ENCODE peak calls at places on chromosomes 3 and 15, in ten cellular contexts. One of them, this sample, is unnamed.
A peak's percentile ranks its signal among the peaks of the same experiment; 100 is the strongest.

GRCh38 chr3:76405196-76405595 is 619.8 kb upstream of the ZNF717 start:
- DNase-seq in transverse colon: no peak
- DNase-seq in A549: no peak
- DNase-seq in Peyer's patch: no peak
- DNase-seq in upper lobe of left lung: no peak
- DNase-seq in suprapubic skin: no peak
- DNase-seq in heart left ventricle: no peak
- DNase-seq in ovary: no peak
- DNase-seq in IMR-90: peak; percentile 69
- DNase-seq in body of pancreas: no peak
- DNase-seq in this sample: no peak

GRCh38 chr15:75675579-75676404 is 28.1 kb downstream of the SNX33 start:
- DNase-seq in transverse colon: no peak
- DNase-seq in A549: no peak
- DNase-seq in Peyer's patch: no peak
- DNase-seq in upper lobe of left lung: no peak
- DNase-seq in suprapubic skin: no peak
- DNase-seq in heart left ventricle: no peak
- DNase-seq in ovary: no peak
- DNase-seq in IMR-90: no peak
- DNase-seq in body of pancreas: no peak
- DNase-seq in this sample: no peak

GRCh38 chr15:90620379-90621134 is 90.8 kb downstream of the CRTC3 start:
- DNase-seq in transverse colon: no peak
- DNase-seq in A549: no peak
- DNase-seq in Peyer's patch: peak; percentile 51
- DNase-seq in upper lobe of left lung: no peak
- DNase-seq in suprapubic skin: no peak
- DNase-seq in heart left ventricle: peak; percentile 35
- DNase-seq in ovary: no peak
- DNase-seq in IMR-90: no peak
- DNase-seq in body of pancreas: no peak
- DNase-seq in this sample: no peak

GRCh38 chr3:136667081-136667480 is 85.1 kb downstream of the STAG1 start:
- DNase-seq in transverse colon: no peak
- DNase-seq in A549: no peak
- DNase-seq in Peyer's patch: no peak
- DNase-seq in upper lobe of left lung: no peak
- DNase-seq in suprapubic skin: no peak
- DNase-seq in heart left ventricle: no peak
- DNase-seq in ovary: no peak
- DNase-seq in IMR-90: peak; percentile 46
- DNase-seq in body of pancreas: no peak
- DNase-seq in this sample: no peak

GRCh38 chr3:108024146-108024836 is 66.5 kb downstream of the CD47 start:
- DNase-seq in transverse colon: no peak
- DNase-seq in A549: no peak
- DNase-seq in Peyer's patch: no peak
- DNase-seq in upper lobe of left lung: no peak
- DNase-seq in suprapubic skin: no peak
- DNase-seq in heart left ventricle: no peak
- DNase-seq in ovary: no peak
- DNase-seq in IMR-90: peak; percentile 22
- DNase-seq in body of pancreas: no peak
- DNase-seq in this sample: no peak

GRCh38 chr3:123379041-123379830 is 69.7 kb downstream of the ADCY5 start:
- DNase-seq in transverse colon: no peak
- DNase-seq in A549: no peak
- DNase-seq in Peyer's patch: no peak
- DNase-seq in upper lobe of left lung: no peak
- DNase-seq in suprapubic skin: peak; percentile 35
- DNase-seq in heart left ventricle: no peak
- DNase-seq in ovary: peak; percentile 19
- DNase-seq in IMR-90: no peak
- DNase-seq in body of pancreas: no peak
- DNase-seq in this sample: no peak

GRCh38 chr3:15287565-15288330 is 44.6 kb downstream of the SH3BP5 start:
- DNase-seq in transverse colon: peak; percentile 57
- DNase-seq in A549: no peak
- DNase-seq in Peyer's patch: no peak
- DNase-seq in upper lobe of left lung: peak; percentile 82
- DNase-seq in suprapubic skin: peak; percentile 88
- DNase-seq in heart left ventricle: peak; percentile 36
- DNase-seq in ovary: peak; percentile 77
- DNase-seq in IMR-90: peak; percentile 94
- DNase-seq in body of pancreas: peak; percentile 39
- DNase-seq in this sample: peak; percentile 67

GRCh38 chr15:32030795-32031194 is 480 bp downstream of the CHRNA7 start:
- DNase-seq in transverse colon: no peak
- DNase-seq in A549: no peak
- DNase-seq in Peyer's patch: no peak
- DNase-seq in upper lobe of left lung: peak; percentile 29
- DNase-seq in suprapubic skin: peak; percentile 51
- DNase-seq in heart left ventricle: no peak
- DNase-seq in ovary: no peak
- DNase-seq in IMR-90: no peak
- DNase-seq in body of pancreas: peak; percentile 35
- DNase-seq in this sample: no peak

GRCh38 chr3:56754753-56755365 is 46.9 kb downstream of the ARHGEF3 start:
- DNase-seq in transverse colon: peak; percentile 19
- DNase-seq in A549: no peak
- DNase-seq in Peyer's patch: peak; percentile 63
- DNase-seq in upper lobe of left lung: peak; percentile 53
- DNase-seq in suprapubic skin: no peak
- DNase-seq in heart left ventricle: no peak
- DNase-seq in ovary: peak; percentile 49
- DNase-seq in IMR-90: no peak
- DNase-seq in body of pancreas: no peak
- DNase-seq in this sample: no peak

GRCh38 chr15:58854598-58854997 is 78.9 kb downstream of the SLTM start:
- DNase-seq in transverse colon: no peak
- DNase-seq in A549: no peak
- DNase-seq in Peyer's patch: no peak
- DNase-seq in upper lobe of left lung: no peak
- DNase-seq in suprapubic skin: no peak
- DNase-seq in heart left ventricle: no peak
- DNase-seq in ovary: no peak
- DNase-seq in IMR-90: peak; percentile 12
- DNase-seq in body of pancreas: no peak
- DNase-seq in this sample: no peak

GRCh38 chr3:148079370-148079769 is 618.3 kb upstream of the AGTR1 start:
- DNase-seq in transverse colon: peak; percentile 8
- DNase-seq in A549: no peak
- DNase-seq in Peyer's patch: no peak
- DNase-seq in upper lobe of left lung: no peak
- DNase-seq in suprapubic skin: no peak
- DNase-seq in heart left ventricle: no peak
- DNase-seq in ovary: no peak
- DNase-seq in IMR-90: no peak
- DNase-seq in body of pancreas: no peak
- DNase-seq in this sample: no peak

GRCh38 chr3:195895078-195895899 is 13.1 kb downstream of the TNK2 start:
- DNase-seq in transverse colon: peak; percentile 65
- DNase-seq in A549: peak; percentile 75
- DNase-seq in Peyer's patch: peak; percentile 78
- DNase-seq in upper lobe of left lung: peak; percentile 67
- DNase-seq in suprapubic skin: no peak
- DNase-seq in heart left ventricle: peak; percentile 42
- DNase-seq in ovary: peak; percentile 64
- DNase-seq in IMR-90: peak; percentile 11
- DNase-seq in body of pancreas: peak; percentile 63
- DNase-seq in this sample: peak; percentile 69

GRCh38 chr3:143001034-143001368 is 369 bp upstream of the U2SURP start:
- DNase-seq in transverse colon: no peak
- DNase-seq in A549: no peak
- DNase-seq in Peyer's patch: no peak
- DNase-seq in upper lobe of left lung: no peak
- DNase-seq in suprapubic skin: no peak
- DNase-seq in heart left ventricle: no peak
- DNase-seq in ovary: no peak
- DNase-seq in IMR-90: no peak
- DNase-seq in body of pancreas: no peak
- DNase-seq in this sample: peak; percentile 47

GRCh38 chr3:48952510-48953118 is 34.0 kb downstream of the ARIH2 start:
- DNase-seq in transverse colon: peak; percentile 70
- DNase-seq in A549: no peak
- DNase-seq in Peyer's patch: peak; percentile 53
- DNase-seq in upper lobe of left lung: peak; percentile 34
- DNase-seq in suprapubic skin: no peak
- DNase-seq in heart left ventricle: no peak
- DNase-seq in ovary: no peak
- DNase-seq in IMR-90: no peak
- DNase-seq in body of pancreas: peak; percentile 68
- DNase-seq in this sample: no peak

GRCh38 chr15:81103857-81104256 is 30.2 kb upstream of the CFAP161 start:
- DNase-seq in transverse colon: no peak
- DNase-seq in A549: no peak
- DNase-seq in Peyer's patch: no peak
- DNase-seq in upper lobe of left lung: no peak
- DNase-seq in suprapubic skin: no peak
- DNase-seq in heart left ventricle: no peak
- DNase-seq in ovary: no peak
- DNase-seq in IMR-90: no peak
- DNase-seq in body of pancreas: no peak
- DNase-seq in this sample: no peak
- TF ChIP-seq POLR2A in transverse colon: no peak
- TF ChIP-seq POLR2A in A549: no peak
- TF ChIP-seq POLR2A in Peyer's patch: no peak
- TF ChIP-seq POLR2A in upper lobe of left lung: no peak
- TF ChIP-seq POLR2A in suprapubic skin: no peak
- TF ChIP-seq POLR2A in heart left ventricle: no peak
- TF ChIP-seq POLR2A in ovary: no peak
- TF ChIP-seq POLR2A in IMR-90: no peak
- TF ChIP-seq POLR2A in body of pancreas: no peak
- TF ChIP-seq POLR2A in this sample: no peak

GRCh38 chr3:80496452-80496851 is 728.7 kb upstream of the ROBO1 start:
- DNase-seq in transverse colon: no peak
- DNase-seq in A549: no peak
- DNase-seq in Peyer's patch: no peak
- DNase-seq in upper lobe of left lung: no peak
- DNase-seq in suprapubic skin: no peak
- DNase-seq in heart left ventricle: no peak
- DNase-seq in ovary: no peak
- DNase-seq in IMR-90: no peak
- DNase-seq in body of pancreas: no peak
- DNase-seq in this sample: no peak

GRCh38 chr3:80492162-80492561 is 724.4 kb upstream of the ROBO1 start:
- DNase-seq in transverse colon: no peak
- DNase-seq in A549: no peak
- DNase-seq in Peyer's patch: no peak
- DNase-seq in upper lobe of left lung: no peak
- DNase-seq in suprapubic skin: no peak
- DNase-seq in heart left ventricle: no peak
- DNase-seq in ovary: no peak
- DNase-seq in IMR-90: no peak
- DNase-seq in body of pancreas: no peak
- DNase-seq in this sample: no peak
- TF ChIP-seq CTCF in transverse colon: no peak
- TF ChIP-seq CTCF in A549: no peak
- TF ChIP-seq CTCF in Peyer's patch: no peak
- TF ChIP-seq CTCF in upper lobe of left lung: no peak
- TF ChIP-seq CTCF in suprapubic skin: no peak
- TF ChIP-seq CTCF in heart left ventricle: no peak
- TF ChIP-seq CTCF in ovary: no peak
- TF ChIP-seq CTCF in IMR-90: no peak
- TF ChIP-seq CTCF in body of pancreas: no peak
- TF ChIP-seq CTCF in this sample: no peak

GRCh38 chr15:25784141-25784540 is 79.0 kb downstream of the ATP10A start:
- DNase-seq in transverse colon: no peak
- DNase-seq in A549: no peak
- DNase-seq in Peyer's patch: no peak
- DNase-seq in upper lobe of left lung: no peak
- DNase-seq in suprapubic skin: peak; percentile 34
- DNase-seq in heart left ventricle: no peak
- DNase-seq in ovary: peak; percentile 5
- DNase-seq in IMR-90: peak; percentile 25
- DNase-seq in body of pancreas: no peak
- DNase-seq in this sample: no peak
- H3K27ac ChIP-seq in transverse colon: peak overlapping the region; percentile 44
- H3K27ac ChIP-seq in A549: no peak overlapping the region
- H3K27ac ChIP-seq in Peyer's patch: no peak overlapping the region
- H3K27ac ChIP-seq in upper lobe of left lung: no peak overlapping the region
- H3K27ac ChIP-seq in suprapubic skin: no peak overlapping the region
- H3K27ac ChIP-seq in heart left ventricle: no peak overlapping the region
- H3K27ac ChIP-seq in ovary: no peak overlapping the region
- H3K27ac ChIP-seq in IMR-90: peak overlapping the region; percentile 73
- H3K27ac ChIP-seq in body of pancreas: no peak overlapping the region
- H3K27ac ChIP-seq in this sample: no peak overlapping the region

GRCh38 chr15:65916041-65916663 is 46.9 kb downstream of the RAB11A start:
- DNase-seq in transverse colon: no peak
- DNase-seq in A549: no peak
- DNase-seq in Peyer's patch: no peak
- DNase-seq in upper lobe of left lung: no peak
- DNase-seq in suprapubic skin: no peak
- DNase-seq in heart left ventricle: no peak
- DNase-seq in ovary: no peak
- DNase-seq in IMR-90: no peak
- DNase-seq in body of pancreas: peak; percentile 23
- DNase-seq in this sample: no peak

GRCh38 chr15:65912235-65912634 is 42.9 kb downstream of the RAB11A start:
- DNase-seq in transverse colon: no peak
- DNase-seq in A549: no peak
- DNase-seq in Peyer's patch: no peak
- DNase-seq in upper lobe of left lung: no peak
- DNase-seq in suprapubic skin: no peak
- DNase-seq in heart left ventricle: no peak
- DNase-seq in ovary: no peak
- DNase-seq in IMR-90: no peak
- DNase-seq in body of pancreas: no peak
- DNase-seq in this sample: no peak

GRCh38 chr15:65914981-65915925 is 46.0 kb downstream of the RAB11A start:
- DNase-seq in transverse colon: no peak
- DNase-seq in A549: no peak
- DNase-seq in Peyer's patch: no peak
- DNase-seq in upper lobe of left lung: no peak
- DNase-seq in suprapubic skin: no peak
- DNase-seq in heart left ventricle: no peak
- DNase-seq in ovary: no peak
- DNase-seq in IMR-90: no peak
- DNase-seq in body of pancreas: peak; percentile 71
- DNase-seq in this sample: no peak

GRCh38 chr15:65914371-65914770 is 45.1 kb downstream of the RAB11A start:
- DNase-seq in transverse colon: no peak
- DNase-seq in A549: no peak
- DNase-seq in Peyer's patch: no peak
- DNase-seq in upper lobe of left lung: no peak
- DNase-seq in suprapubic skin: no peak
- DNase-seq in heart left ventricle: no peak
- DNase-seq in ovary: no peak
- DNase-seq in IMR-90: no peak
- DNase-seq in body of pancreas: no peak
- DNase-seq in this sample: no peak

DNA sequence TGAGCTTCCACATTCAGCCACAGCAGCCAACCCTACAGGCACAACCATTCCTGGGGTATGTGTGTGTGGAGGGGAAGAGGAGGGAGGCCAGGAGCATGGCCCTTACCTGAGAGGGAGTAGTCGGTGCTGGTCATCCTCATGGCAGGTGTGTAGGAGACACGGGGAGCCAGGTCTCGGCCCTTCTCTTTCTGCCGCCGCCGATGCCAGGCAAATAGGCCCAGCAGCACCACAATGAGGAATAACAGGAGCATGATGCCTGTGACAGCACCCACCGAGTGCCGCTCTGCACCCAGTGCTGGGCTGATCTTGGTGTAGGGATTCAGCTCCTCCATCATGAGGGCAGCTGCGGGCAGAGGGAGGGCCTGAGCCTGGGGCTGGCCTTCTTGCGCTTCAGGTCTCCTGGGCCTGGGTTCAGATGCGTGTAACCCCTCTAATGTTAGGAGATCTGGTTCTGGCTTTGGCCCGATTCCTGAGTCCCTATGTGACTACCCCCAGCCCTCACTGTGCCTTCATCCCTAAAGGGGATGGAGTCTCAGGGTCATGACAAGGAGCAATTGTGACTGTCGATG is 44.4 kb downstream of the RAB11A start:
- DNase-seq in transverse colon: no peak
- DNase-seq in A549: no peak
- DNase-seq in Peyer's patch: no peak
- DNase-seq in upper lobe of left lung: no peak
- DNase-seq in suprapubic skin: no peak
- DNase-seq in heart left ventricle: no peak
- DNase-seq in ovary: no peak
- DNase-seq in IMR-90: no peak
- DNase-seq in body of pancreas: no peak
- DNase-seq in this sample: no peak
- TF ChIP-seq POLR2A in transverse colon: no peak
- TF ChIP-seq POLR2A in A549: no peak
- TF ChIP-seq POLR2A in Peyer's patch: no peak
- TF ChIP-seq POLR2A in upper lobe of left lung: no peak
- TF ChIP-seq POLR2A in suprapubic skin: no peak
- TF ChIP-seq POLR2A in heart left ventricle: no peak
- TF ChIP-seq POLR2A in ovary: no peak
- TF ChIP-seq POLR2A in IMR-90: no peak
- TF ChIP-seq POLR2A in body of pancreas: no peak
- TF ChIP-seq POLR2A in this sample: no peak

This sample was measured in right lobe of liver.